ENCODE peak calls at places on chromosomes 3 and 15, in five cellular contexts. D, A, O, M and W are unnamed samples.

GRCh38 chr3:69439683-69440270 is 53.9 kb upstream of the FRMD4B start:
- DNase-seq in D (no peak), A (peak), O (no peak), M (peak), W (peak)

GRCh38 chr3:79870006-79870620 is 102.3 kb upstream of the ROBO1 start:
- DNase-seq in D (no peak), A (no peak), O (no peak), M (no peak), W (no peak)

GRCh38 chr15:89874926-89875564 is 18.7 kb downstream of the AP3S2 start:
- DNase-seq in D (peak), A (peak), O (peak), M (peak), W (peak)

GRCh38 chr3:152384412-152384811 is 115.7 kb downstream of the MBNL1 start:
- DNase-seq in D (no peak), A (no peak), O (no peak), M (no peak), W (no peak)

GRCh38 chr3:142998439-142998838 is 2.9 kb upstream of the U2SURP start:
- DNase-seq in D (peak), A (no peak), O (no peak), M (no peak), W (no peak)

GRCh38 chr3:71466483-71466882 is 117.0 kb downstream of the FOXP1 start:
- DNase-seq in D (peak), A (no peak), O (no peak), M (peak), W (peak)

GRCh38 chr3:64627042-64627441 is 60.8 kb downstream of the ADAMTS9 start:
- DNase-seq in D (no peak), A (no peak), O (no peak), M (no peak), W (no peak)

GRCh38 chr3:153809097-153809496 is 312.1 kb upstream of the ARHGEF26 start:
- DNase-seq in D (no peak), A (no peak), O (no peak), M (no peak), W (no peak)

GRCh38 chr15:72116680-72117447 is 1.1 kb downstream of the MYO9A start:
- DNase-seq in D (peak), A (peak), O (no peak), M (peak), W (no peak)